ENCODE peak calls at places on chromosomes 16 and 17, in four cellular contexts. S, A, Q and P are unnamed samples.

GRCh38 chr16:29007865-29008593 is 23.2 kb downstream of the LAT start:
- DNase-seq in S (no peak), Q (peak; percentile 61), A (no peak), P (peak; percentile 79)

GRCh38 chr17:21193031-21193430 is 20.9 kb downstream of the TMEM11 start:
- DNase-seq in S (no peak), Q (no peak), A (no peak), P (no peak)

GRCh38 chr17:42340691-42341127 is 47.5 kb downstream of the STAT3 start:
- DNase-seq in A (no peak), S (no peak), Q (no peak), P (no peak)

GRCh38 chr17:1606352-1606985 is 22.2 kb downstream of the SLC43A2 start:
- DNase-seq in S (no peak), Q (peak; percentile 17), A (no peak), P (no peak)

GRCh38 chr17:43573579-43574321 is 27.6 kb upstream of the ETV4 start:
- DNase-seq in A (no peak), Q (no peak), S (no peak), P (no peak)

GRCh38 chr16:86626966-86627365 is 48.6 kb downstream of the FOXL1 start:
- DNase-seq in S (no peak), A (no peak), Q (peak; percentile 24), P (no peak)

GRCh38 chr17:43341705-43342600 is 56.8 kb upstream of the ARL4D start:
- DNase-seq in A (no peak), Q (peak; percentile 20), S (no peak), P (no peak)

GRCh38 chr16:66549284-66550131 is at the start of gene TK2:
- DNase-seq in A (peak; percentile 73), Q (peak; percentile 62), S (peak; percentile 65), P (peak; percentile 56)

GRCh38 chr17:60392845-60393702 is 1.1 kb upstream of the USP32 start:
- DNase-seq in Q (peak; percentile 67), S (peak; percentile 35), A (no peak), P (peak; percentile 56)

GRCh38 chr16:11915644-11916523 is at the start of gene GSPT1:
- DNase-seq in Q (peak; percentile 99), S (peak; percentile 92), A (peak; percentile 99), P (peak; percentile 100)

GRCh38 chr16:56916571-56917403 is 15.2 kb upstream of the HERPUD1 start:
- DNase-seq in Q (no peak), A (no peak), S (no peak), P (peak; percentile 55)

GRCh38 chr16:67170168-67170947 is at the start of gene NOL3:
- DNase-seq in S (peak; percentile 89), Q (peak; percentile 33), A (peak; percentile 80), P (peak; percentile 79)

GRCh38 chr16:4058386-4058785 is 57.9 kb downstream of the ADCY9 start:
- DNase-seq in Q (no peak), S (no peak), A (no peak), P (no peak)

GRCh38 chr17:63439682-63440081 is 6.4 kb downstream of the CYB561 start:
- DNase-seq in Q (no peak), S (no peak), A (no peak), P (no peak)

GRCh38 chr16:88383401-88384221 is 852 bp downstream of the ZNF469 start:
- DNase-seq in Q (peak; percentile 39), S (peak; percentile 83), A (peak; percentile 62), P (peak; percentile 44)

GRCh38 chr16:21997693-21998480 is 3.0 kb downstream of the PDZD9 start:
- DNase-seq in Q (no peak), S (no peak), A (no peak), P (no peak)

GRCh38 chr16:49594706-49595534 is 221.3 kb downstream of the C16orf78 start:
- DNase-seq in S (no peak), A (no peak), Q (no peak), P (no peak)

GRCh38 chr16:58513874-58514273 is 1.4 kb upstream of the SETD6 start:
- DNase-seq in Q (no peak), S (no peak), A (no peak), P (no peak)

GRCh38 chr16:3080024-3080423 is 14.6 kb downstream of the IL32 start:
- DNase-seq in S (no peak), A (no peak), Q (no peak), P (no peak)

GRCh38 chr16:79334127-79334526 is 266.4 kb downstream of the MAF start:
- DNase-seq in A (no peak), Q (no peak), S (peak; percentile 4), P (no peak)

GRCh38 chr16:78764478-78764877 is 665.0 kb downstream of the WWOX start:
- DNase-seq in S (no peak), Q (no peak), A (no peak), P (no peak)

GRCh38 chr16:51343411-51343810 is 192.3 kb upstream of the SALL1 start:
- DNase-seq in S (no peak), Q (peak; percentile 4), A (no peak), P (peak; percentile 23)

GRCh38 chr16:14399397-14400284 is 230.4 kb downstream of the PARN start:
- DNase-seq in Q (peak; percentile 71), A (no peak), S (peak; percentile 61), P (peak; percentile 85)

GRCh38 chr16:85302018-85302847 is 190.0 kb upstream of the CIBAR2 start:
- DNase-seq in Q (no peak), A (peak; percentile 42), S (no peak), P (no peak)

GRCh38 chr16:50478021-50478772 is 70.0 kb upstream of the NKD1 start:
- DNase-seq in A (no peak), Q (no peak), S (no peak), P (no peak)

GRCh38 chr16:65308506-65308905 is 186.6 kb upstream of the CDH11 start:
- DNase-seq in A (no peak), S (no peak), Q (no peak), P (no peak)

GRCh38 chr16:1907226-1907849 is 10.9 kb downstream of the HS3ST6 start:
- DNase-seq in A (no peak), S (no peak), Q (no peak), P (no peak)

GRCh38 chr16:88831838-88832237 is 20.1 kb upstream of the APRT start:
- DNase-seq in S (no peak), A (no peak), Q (no peak), P (no peak)

GRCh38 chr16:1494711-1495110 is 1.6 kb downstream of the TELO2 start:
- DNase-seq in S (no peak), Q (no peak), A (no peak), P (no peak)

GRCh38 chr17:21161498-21162393 is 35.0 kb downstream of the DHRS7B start:
- DNase-seq in A (no peak), Q (peak; percentile 16), S (no peak), P (no peak)

GRCh38 chr17:2892305-2892971 is 96.2 kb downstream of the RAP1GAP2 start:
- DNase-seq in S (peak; percentile 97), Q (peak; percentile 75), A (no peak), P (peak; percentile 81)

GRCh38 chr16:10126686-10127085 is 55.5 kb downstream of the GRIN2A start:
- DNase-seq in S (no peak), A (peak; percentile 24), Q (peak; percentile 59), P (peak; percentile 81)

GRCh38 chr17:45372325-45372869 is 55.6 kb upstream of the MAP3K14 start:
- DNase-seq in Q (peak; percentile 7), A (no peak), S (peak; percentile 50), P (peak; percentile 89)

GRCh38 chr16:3598236-3598635 is 13.2 kb downstream of the SLX4 start:
- DNase-seq in S (no peak), Q (no peak), A (no peak), P (no peak)

GRCh38 chr17:55285340-55286301 is 20.9 kb downstream of the HLF start:
- DNase-seq in A (peak; percentile 96), S (no peak), Q (peak; percentile 34), P (peak; percentile 86)

GRCh38 chr17:55282379-55282702 is 17.6 kb downstream of the HLF start:
- DNase-seq in S (no peak), Q (no peak), A (no peak), P (no peak)

GRCh38 chr17:55283256-55283965 is 18.7 kb downstream of the HLF start:
- DNase-seq in S (no peak), Q (no peak), A (no peak), P (no peak)

GRCh38 chr17:55284944-55285339 is 20.2 kb downstream of the HLF start:
- DNase-seq in S (no peak), A (no peak), Q (no peak), P (peak; percentile 20)

DNA sequence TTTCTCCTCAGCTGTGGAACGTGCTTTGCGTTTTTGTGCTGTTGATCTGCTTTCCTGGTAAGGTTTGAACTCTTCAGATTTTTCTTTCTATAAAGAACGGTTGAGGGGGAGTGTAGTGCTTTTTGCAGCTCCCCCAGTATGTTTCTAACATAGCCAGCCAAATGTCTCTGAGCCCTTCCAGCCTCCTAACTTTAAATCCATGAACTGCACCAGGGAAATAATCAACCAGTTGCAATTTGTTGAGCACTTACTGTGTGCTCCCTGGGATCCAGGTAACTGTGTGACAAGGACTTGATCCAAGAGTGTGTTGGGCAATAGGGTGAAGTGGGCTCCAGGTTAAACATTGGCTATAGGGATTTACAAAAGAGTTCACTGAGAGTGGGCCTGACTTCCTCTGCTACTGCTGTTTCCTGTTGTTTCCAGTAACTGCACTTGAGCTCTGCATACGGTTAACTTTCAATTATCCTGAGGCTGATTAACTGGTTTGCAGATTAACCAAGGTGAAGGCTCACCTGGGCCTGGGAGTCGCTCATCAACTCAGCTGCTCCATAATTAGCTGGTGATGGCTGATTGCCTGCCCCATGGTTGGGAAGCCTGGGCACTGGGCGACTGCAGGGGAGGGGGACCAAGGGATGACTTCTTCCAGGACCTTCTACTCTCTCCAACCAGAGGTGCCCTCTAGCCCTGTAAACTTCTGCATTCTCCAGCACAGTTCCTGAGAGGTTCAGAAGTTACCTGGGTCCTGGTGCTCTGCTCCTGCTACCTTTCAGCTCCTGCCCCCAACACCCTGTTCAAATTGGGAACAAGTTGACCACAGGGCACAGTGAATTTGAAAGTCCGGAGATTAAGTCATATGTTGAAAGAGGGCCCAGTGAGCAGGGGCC is 19.5 kb downstream of the HLF start:
- DNase-seq in S (no peak), Q (no peak), A (no peak), P (no peak)
- H3K4me3 ChIP-seq in S (no peak overlapping the region), Q (no peak overlapping the region), A (no peak overlapping the region), P (no peak overlapping the region)

DNA sequence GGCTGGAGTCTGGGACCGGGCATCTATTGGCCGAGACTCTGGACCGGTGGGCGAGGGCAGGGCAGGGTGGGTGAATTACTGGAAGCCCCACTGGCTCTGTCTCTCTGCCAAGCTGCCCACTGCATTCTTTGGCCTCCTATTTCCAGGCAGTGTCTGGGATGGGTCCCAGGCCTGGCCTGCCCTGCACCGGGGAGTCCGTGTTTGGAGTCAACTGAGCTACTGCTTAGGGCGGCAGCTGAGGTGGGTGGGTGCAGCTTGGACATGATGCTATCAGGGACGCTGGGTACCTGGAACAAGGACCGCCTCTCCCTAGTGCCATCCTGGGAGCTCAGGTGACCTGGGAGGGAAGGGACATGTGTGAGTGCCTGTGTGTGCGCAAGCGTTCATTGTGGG is 58.1 kb downstream of the SOCS3 start:
- DNase-seq in Q (no peak), A (no peak), S (no peak), P (no peak)
- H3K4me3 ChIP-seq in Q (no peak overlapping the region), A (no peak overlapping the region), S (no peak overlapping the region), P (no peak overlapping the region)

GRCh38 chr17:80069886-80070177 is 31.5 kb upstream of the GAA start:
- DNase-seq in S (no peak), Q (no peak), A (peak; percentile 51), P (no peak)
- H3K4me3 ChIP-seq in S (no peak overlapping the region), Q (no peak overlapping the region), A (no peak overlapping the region), P (no peak overlapping the region)

GRCh38 chr16:69039333-69039941 is 66.0 kb upstream of the HAS3 start:
- DNase-seq in S (no peak), A (no peak), Q (peak; percentile 61), P (no peak)
- H3K4me3 ChIP-seq in S (no peak overlapping the region), A (no peak overlapping the region), Q (no peak overlapping the region), P (no peak overlapping the region)